ENCODE peak calls at places on chromosomes 12 and 14, in seven cellular contexts. One of them, this sample, is unnamed.

GRCh38 chr14:95337052-95337595 is 17.4 kb upstream of the CLMN start:
- DNase-seq in A549: no peak
- DNase-seq in suprapubic skin: no peak
- DNase-seq in ovary: no peak
- DNase-seq in SK-N-SH: no peak
- DNase-seq in sigmoid colon: no peak
- DNase-seq in esophagus muscularis mucosa: no peak
- DNase-seq in this sample: no peak

GRCh38 chr12:104460041-104460757 is 3.5 kb downstream of the CHST11 start:
- DNase-seq in A549: no peak
- DNase-seq in suprapubic skin: no peak
- DNase-seq in ovary: no peak
- DNase-seq in SK-N-SH: no peak
- DNase-seq in sigmoid colon: no peak
- DNase-seq in esophagus muscularis mucosa: no peak
- DNase-seq in this sample: no peak

GRCh38 chr14:77266336-77266735 is 4.7 kb downstream of the NGB start:
- DNase-seq in A549: no peak
- DNase-seq in suprapubic skin: no peak
- DNase-seq in ovary: no peak
- DNase-seq in SK-N-SH: no peak
- DNase-seq in sigmoid colon: no peak
- DNase-seq in esophagus muscularis mucosa: no peak
- DNase-seq in this sample: no peak

GRCh38 chr12:14554281-14555008 is 13.2 kb downstream of the PLBD1 start:
- DNase-seq in A549: peak; percentile 42
- DNase-seq in suprapubic skin: peak; percentile 88
- DNase-seq in ovary: no peak
- DNase-seq in SK-N-SH: no peak
- DNase-seq in sigmoid colon: peak; percentile 87
- DNase-seq in esophagus muscularis mucosa: no peak
- DNase-seq in this sample: peak; percentile 94

GRCh38 chr12:41515953-41516352 is 327.8 kb downstream of the PDZRN4 start:
- DNase-seq in A549: no peak
- DNase-seq in suprapubic skin: no peak
- DNase-seq in ovary: no peak
- DNase-seq in SK-N-SH: no peak
- DNase-seq in sigmoid colon: no peak
- DNase-seq in esophagus muscularis mucosa: no peak
- DNase-seq in this sample: no peak

GRCh38 chr12:62434504-62435336 is 31.9 kb upstream of the MON2 start:
- DNase-seq in A549: no peak
- DNase-seq in suprapubic skin: no peak
- DNase-seq in ovary: no peak
- DNase-seq in SK-N-SH: peak; percentile 25
- DNase-seq in sigmoid colon: no peak
- DNase-seq in esophagus muscularis mucosa: no peak
- DNase-seq in this sample: peak; percentile 21

GRCh38 chr12:101759396-101760047 is 20.3 kb upstream of the SYCP3 start:
- DNase-seq in A549: peak; percentile 43
- DNase-seq in suprapubic skin: no peak
- DNase-seq in ovary: no peak
- DNase-seq in SK-N-SH: peak; percentile 59
- DNase-seq in sigmoid colon: no peak
- DNase-seq in esophagus muscularis mucosa: no peak
- DNase-seq in this sample: no peak

GRCh38 chr14:67892466-67893120 is 73.0 kb downstream of the RAD51B start:
- DNase-seq in A549: no peak
- DNase-seq in suprapubic skin: no peak
- DNase-seq in ovary: no peak
- DNase-seq in SK-N-SH: no peak
- DNase-seq in sigmoid colon: no peak
- DNase-seq in esophagus muscularis mucosa: no peak
- DNase-seq in this sample: no peak

GRCh38 chr12:109797905-109798669 is 35.1 kb downstream of the TRPV4 start:
- DNase-seq in A549: peak; percentile 46
- DNase-seq in suprapubic skin: no peak
- DNase-seq in ovary: no peak
- DNase-seq in SK-N-SH: peak; percentile 56
- DNase-seq in sigmoid colon: no peak
- DNase-seq in esophagus muscularis mucosa: no peak
- DNase-seq in this sample: no peak

GRCh38 chr12:3700861-3701260 is 52.0 kb downstream of the CRACR2A start:
- DNase-seq in A549: no peak
- DNase-seq in suprapubic skin: no peak
- DNase-seq in ovary: no peak
- DNase-seq in SK-N-SH: no peak
- DNase-seq in sigmoid colon: no peak
- DNase-seq in esophagus muscularis mucosa: no peak
- DNase-seq in this sample: no peak

GRCh38 chr12:45878630-45879255 is 111.6 kb downstream of the SCAF11 start:
- DNase-seq in A549: peak; percentile 21
- DNase-seq in suprapubic skin: no peak
- DNase-seq in ovary: no peak
- DNase-seq in SK-N-SH: no peak
- DNase-seq in sigmoid colon: no peak
- DNase-seq in esophagus muscularis mucosa: no peak
- DNase-seq in this sample: no peak

GRCh38 chr12:22700126-22700525 is 75.2 kb downstream of the ETNK1 start:
- DNase-seq in A549: peak; percentile 31
- DNase-seq in suprapubic skin: no peak
- DNase-seq in ovary: no peak
- DNase-seq in SK-N-SH: no peak
- DNase-seq in sigmoid colon: no peak
- DNase-seq in esophagus muscularis mucosa: peak; percentile 29
- DNase-seq in this sample: no peak

GRCh38 chr14:91414475-91415342 is 2.9 kb downstream of the CCDC88C start:
- DNase-seq in A549: no peak
- DNase-seq in suprapubic skin: no peak
- DNase-seq in ovary: no peak
- DNase-seq in SK-N-SH: no peak
- DNase-seq in sigmoid colon: no peak
- DNase-seq in esophagus muscularis mucosa: no peak
- DNase-seq in this sample: no peak

GRCh38 chr12:113030875-113031525 is 25.5 kb upstream of the DTX1 start:
- DNase-seq in A549: peak; percentile 88
- DNase-seq in suprapubic skin: no peak
- DNase-seq in ovary: peak; percentile 16
- DNase-seq in SK-N-SH: peak; percentile 71
- DNase-seq in sigmoid colon: no peak
- DNase-seq in esophagus muscularis mucosa: no peak
- DNase-seq in this sample: no peak

GRCh38 chr14:61444215-61444768 is 122.9 kb downstream of the PRKCH start:
- DNase-seq in A549: no peak
- DNase-seq in suprapubic skin: no peak
- DNase-seq in ovary: no peak
- DNase-seq in SK-N-SH: no peak
- DNase-seq in sigmoid colon: no peak
- DNase-seq in esophagus muscularis mucosa: peak; percentile 86
- DNase-seq in this sample: peak; percentile 38

GRCh38 chr14:61438497-61438859 is 117.1 kb downstream of the PRKCH start:
- DNase-seq in A549: peak; percentile 15
- DNase-seq in suprapubic skin: no peak
- DNase-seq in ovary: no peak
- DNase-seq in SK-N-SH: no peak
- DNase-seq in sigmoid colon: no peak
- DNase-seq in esophagus muscularis mucosa: no peak
- DNase-seq in this sample: no peak

GRCh38 chr14:61438860-61439765 is 117.7 kb downstream of the PRKCH start:
- DNase-seq in A549: peak; percentile 76
- DNase-seq in suprapubic skin: no peak
- DNase-seq in ovary: no peak
- DNase-seq in SK-N-SH: no peak
- DNase-seq in sigmoid colon: no peak
- DNase-seq in esophagus muscularis mucosa: peak; percentile 90
- DNase-seq in this sample: peak; percentile 36

GRCh38 chr14:61439779-61440418 is 118.5 kb downstream of the PRKCH start:
- DNase-seq in A549: no peak
- DNase-seq in suprapubic skin: no peak
- DNase-seq in ovary: no peak
- DNase-seq in SK-N-SH: no peak
- DNase-seq in sigmoid colon: no peak
- DNase-seq in esophagus muscularis mucosa: peak; percentile 17
- DNase-seq in this sample: no peak

DNA sequence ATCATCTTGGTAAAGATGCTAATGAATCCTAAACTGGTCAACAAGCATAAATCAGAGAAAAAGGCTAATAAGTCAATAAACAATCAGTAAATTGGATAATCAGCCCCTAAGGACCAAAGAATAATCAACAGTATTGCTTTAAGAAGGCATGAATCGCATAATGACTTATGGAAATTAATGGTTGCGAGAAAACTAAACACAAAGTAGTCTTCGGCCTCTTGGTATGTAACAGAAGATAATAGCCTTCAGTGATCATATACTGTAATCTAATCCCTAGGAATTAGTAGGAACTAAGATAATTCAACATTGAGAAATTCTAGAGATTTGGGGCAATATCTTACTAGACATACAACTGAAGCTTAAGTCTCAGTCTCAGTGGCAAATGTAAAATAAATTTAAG is 122.1 kb downstream of the PRKCH start:
- DNase-seq in A549: no peak
- DNase-seq in suprapubic skin: no peak
- DNase-seq in ovary: no peak
- DNase-seq in SK-N-SH: no peak
- DNase-seq in sigmoid colon: no peak
- DNase-seq in esophagus muscularis mucosa: no peak
- DNase-seq in this sample: no peak
- H3K4me1 ChIP-seq in A549: peaks cover 18% of the 10 kb centered on the region
- H3K4me1 ChIP-seq in suprapubic skin: peaks cover 21% of the 10 kb centered on the region
- H3K4me1 ChIP-seq in ovary: peaks cover 5% of the 10 kb centered on the region
- H3K4me1 ChIP-seq in SK-N-SH: no peaks in the 10 kb centered on the region
- H3K4me1 ChIP-seq in sigmoid colon: peaks cover 14% of the 10 kb centered on the region
- H3K4me1 ChIP-seq in esophagus muscularis mucosa: peaks cover 12% of the 10 kb centered on the region
- H3K4me1 ChIP-seq in this sample: peaks cover 17% of the 10 kb centered on the region

GRCh38 chr14:89540009-89540829 is 123.2 kb upstream of the FOXN3 start:
- DNase-seq in A549: no peak
- DNase-seq in suprapubic skin: no peak
- DNase-seq in ovary: no peak
- DNase-seq in SK-N-SH: no peak
- DNase-seq in sigmoid colon: no peak
- DNase-seq in esophagus muscularis mucosa: peak; percentile 29
- DNase-seq in this sample: no peak
- TF ChIP-seq EP300 in A549: no peak
- TF ChIP-seq EP300 in suprapubic skin: no peak
- TF ChIP-seq EP300 in ovary: no peak
- TF ChIP-seq EP300 in SK-N-SH: no peak
- TF ChIP-seq EP300 in sigmoid colon: no peak
- TF ChIP-seq EP300 in esophagus muscularis mucosa: no peak
- TF ChIP-seq EP300 in this sample: no peak

GRCh38 chr12:55970775-55971174 is 3.1 kb upstream of the RAB5B start:
- DNase-seq in A549: no peak
- DNase-seq in suprapubic skin: no peak
- DNase-seq in ovary: no peak
- DNase-seq in SK-N-SH: no peak
- DNase-seq in sigmoid colon: no peak
- DNase-seq in esophagus muscularis mucosa: no peak
- DNase-seq in this sample: no peak

GRCh38 chr12:55972906-55973597 is 826 bp upstream of the RAB5B start:
- DNase-seq in A549: no peak
- DNase-seq in suprapubic skin: no peak
- DNase-seq in ovary: no peak
- DNase-seq in SK-N-SH: no peak
- DNase-seq in sigmoid colon: no peak
- DNase-seq in esophagus muscularis mucosa: no peak
- DNase-seq in this sample: peak; percentile 18

GRCh38 chr12:55972045-55972843 is 1.6 kb upstream of the RAB5B start:
- DNase-seq in A549: peak; percentile 39
- DNase-seq in suprapubic skin: no peak
- DNase-seq in ovary: no peak
- DNase-seq in SK-N-SH: no peak
- DNase-seq in sigmoid colon: peak; percentile 40
- DNase-seq in esophagus muscularis mucosa: no peak
- DNase-seq in this sample: no peak

GRCh38 chr12:55974308-55974724 is 438 bp downstream of the RAB5B start:
- DNase-seq in A549: peak; percentile 56
- DNase-seq in suprapubic skin: no peak
- DNase-seq in ovary: no peak
- DNase-seq in SK-N-SH: peak; percentile 65
- DNase-seq in sigmoid colon: peak; percentile 82
- DNase-seq in esophagus muscularis mucosa: no peak
- DNase-seq in this sample: peak; percentile 66

DNA sequence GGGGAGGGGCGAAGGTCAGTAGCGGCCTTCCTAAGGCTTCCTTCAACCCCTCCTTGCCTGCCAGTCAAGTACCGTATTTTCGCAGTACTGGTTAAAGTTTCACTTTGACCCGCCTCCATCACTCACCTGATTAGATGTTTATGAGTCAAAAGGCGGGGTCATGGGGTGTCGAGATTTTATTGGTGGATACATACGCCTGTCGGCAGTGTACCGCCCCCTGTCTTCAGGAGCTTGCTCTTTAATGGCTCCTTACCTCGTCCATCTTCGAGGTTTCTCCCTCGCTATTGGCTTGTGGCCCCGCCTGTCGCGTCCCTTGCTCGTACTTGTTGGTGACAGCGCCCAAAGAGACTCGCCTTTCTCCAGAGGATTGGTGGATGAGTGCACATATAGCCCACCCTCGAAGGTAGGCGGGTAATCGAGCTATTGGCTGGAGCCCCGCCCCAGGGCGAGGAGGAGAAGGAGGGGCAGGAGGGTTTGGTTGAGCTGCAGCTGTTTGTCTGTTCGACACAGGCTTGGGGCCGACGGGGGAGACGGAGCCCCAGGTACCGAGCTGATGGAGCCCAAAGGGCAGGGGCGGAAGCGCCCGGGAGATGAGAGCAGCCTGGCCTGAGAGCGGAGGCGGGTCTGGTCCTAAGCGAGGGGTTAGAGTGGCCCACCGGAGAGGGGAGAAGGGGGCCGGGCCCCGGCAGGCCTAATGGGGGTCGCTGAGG is at the start of gene RAB5B:
- DNase-seq in A549: peak; percentile 100
- DNase-seq in suprapubic skin: peak; percentile 100
- DNase-seq in ovary: peak; percentile 99
- DNase-seq in SK-N-SH: peak; percentile 94
- DNase-seq in sigmoid colon: peak; percentile 100
- DNase-seq in esophagus muscularis mucosa: peak; percentile 100
- DNase-seq in this sample: peak; percentile 99
- H3K4me1 ChIP-seq in A549: peaks cover 20% of the 10 kb centered on the region
- H3K4me1 ChIP-seq in suprapubic skin: peaks cover 36% of the 10 kb centered on the region
- H3K4me1 ChIP-seq in ovary: peaks cover 2% of the 10 kb centered on the region
- H3K4me1 ChIP-seq in SK-N-SH: peaks cover 7% of the 10 kb centered on the region
- H3K4me1 ChIP-seq in sigmoid colon: peaks cover 45% of the 10 kb centered on the region
- H3K4me1 ChIP-seq in esophagus muscularis mucosa: peaks cover 73% of the 10 kb centered on the region
- H3K4me1 ChIP-seq in this sample: peaks cover 34% of the 10 kb centered on the region

GRCh38 chr12:93466625-93467350 is 526 bp upstream of the MRPL42 start:
- DNase-seq in A549: no peak
- DNase-seq in suprapubic skin: no peak
- DNase-seq in ovary: peak; percentile 28
- DNase-seq in SK-N-SH: no peak
- DNase-seq in sigmoid colon: no peak
- DNase-seq in esophagus muscularis mucosa: no peak
- DNase-seq in this sample: no peak

GRCh38 chr12:93469386-93469785 is 2.1 kb downstream of the MRPL42 start:
- DNase-seq in A549: no peak
- DNase-seq in suprapubic skin: no peak
- DNase-seq in ovary: no peak
- DNase-seq in SK-N-SH: no peak
- DNase-seq in sigmoid colon: no peak
- DNase-seq in esophagus muscularis mucosa: no peak
- DNase-seq in this sample: no peak

GRCh38 chr12:93467351-93468007 is at the start of gene MRPL42:
- DNase-seq in A549: peak; percentile 94
- DNase-seq in suprapubic skin: peak; percentile 91
- DNase-seq in ovary: peak; percentile 94
- DNase-seq in SK-N-SH: peak; percentile 84
- DNase-seq in sigmoid colon: peak; percentile 93
- DNase-seq in esophagus muscularis mucosa: peak; percentile 97
- DNase-seq in this sample: peak; percentile 94

GRCh38 chr12:93468008-93468371 is 676 bp downstream of the MRPL42 start:
- DNase-seq in A549: no peak
- DNase-seq in suprapubic skin: no peak
- DNase-seq in ovary: no peak
- DNase-seq in SK-N-SH: no peak
- DNase-seq in sigmoid colon: no peak
- DNase-seq in esophagus muscularis mucosa: no peak
- DNase-seq in this sample: no peak
- TF ChIP-seq EP300 in A549: no peak
- TF ChIP-seq EP300 in suprapubic skin: no peak
- TF ChIP-seq EP300 in ovary: no peak
- TF ChIP-seq EP300 in SK-N-SH: no peak
- TF ChIP-seq EP300 in sigmoid colon: no peak
- TF ChIP-seq EP300 in esophagus muscularis mucosa: no peak
- TF ChIP-seq EP300 in this sample: no peak